ENCODE peak calls at places on chromosomes 3 and 15, in six cellular contexts. One of them, this sample, is unnamed.
A peak's percentile ranks its signal among the peaks of the same experiment; 100 is the strongest.

GRCh38 chr3:101862453-101863165 is 13.3 kb downstream of the NFKBIZ start:
- DNase-seq in MM.1S: no peak
- DNase-seq in HCT116: no peak
- DNase-seq in OCI-LY7: no peak
- DNase-seq in neural progenitor cell: no peak
- DNase-seq in PC-3: peak; percentile 30
- DNase-seq in this sample: no peak

GRCh38 chr3:184946922-184947321 is 135.0 kb downstream of the VPS8 start:
- DNase-seq in MM.1S: peak; percentile 47
- DNase-seq in HCT116: no peak
- DNase-seq in PC-3: no peak
- DNase-seq in OCI-LY7: no peak
- DNase-seq in neural progenitor cell: no peak
- DNase-seq in this sample: no peak

GRCh38 chr3:37793889-37794591 is 67.6 kb upstream of the CTDSPL start:
- DNase-seq in PC-3: no peak
- DNase-seq in MM.1S: no peak
- DNase-seq in neural progenitor cell: peak; percentile 5
- DNase-seq in OCI-LY7: no peak
- DNase-seq in HCT116: no peak
- DNase-seq in this sample: no peak

GRCh38 chr3:127478922-127479321 is 111.6 kb downstream of the TPRA1 start:
- DNase-seq in HCT116: no peak
- DNase-seq in neural progenitor cell: no peak
- DNase-seq in OCI-LY7: no peak
- DNase-seq in MM.1S: no peak
- DNase-seq in PC-3: no peak
- DNase-seq in this sample: no peak

GRCh38 chr15:77510066-77511044 is 89.7 kb downstream of the HMG20A start:
- DNase-seq in OCI-LY7: no peak
- DNase-seq in HCT116: no peak
- DNase-seq in PC-3: no peak
- DNase-seq in neural progenitor cell: no peak
- DNase-seq in MM.1S: no peak
- DNase-seq in this sample: no peak

GRCh38 chr15:72086920-72087648 is 30.9 kb downstream of the MYO9A start:
- DNase-seq in OCI-LY7: no peak
- DNase-seq in PC-3: no peak
- DNase-seq in HCT116: no peak
- DNase-seq in neural progenitor cell: no peak
- DNase-seq in MM.1S: no peak
- DNase-seq in this sample: no peak

GRCh38 chr3:169264711-169265110 is 398.8 kb downstream of the MECOM start:
- DNase-seq in OCI-LY7: no peak
- DNase-seq in HCT116: no peak
- DNase-seq in PC-3: peak; percentile 50
- DNase-seq in MM.1S: no peak
- DNase-seq in neural progenitor cell: no peak
- DNase-seq in this sample: peak; percentile 51

GRCh38 chr15:70438776-70439175 is 324.6 kb downstream of the UACA start:
- DNase-seq in PC-3: no peak
- DNase-seq in MM.1S: no peak
- DNase-seq in HCT116: no peak
- DNase-seq in OCI-LY7: no peak
- DNase-seq in neural progenitor cell: peak; percentile 33
- DNase-seq in this sample: no peak

GRCh38 chr3:151345854-151346253 is 16.5 kb upstream of the P2RY13 start:
- DNase-seq in OCI-LY7: no peak
- DNase-seq in MM.1S: no peak
- DNase-seq in neural progenitor cell: no peak
- DNase-seq in PC-3: peak; percentile 10
- DNase-seq in HCT116: no peak
- DNase-seq in this sample: peak; percentile 4

GRCh38 chr15:42133892-42134502 is 22.4 kb downstream of the PLA2G4F start:
- DNase-seq in neural progenitor cell: peak; percentile 68
- DNase-seq in MM.1S: peak; percentile 48
- DNase-seq in PC-3: peak; percentile 79
- DNase-seq in OCI-LY7: peak; percentile 66
- DNase-seq in HCT116: peak; percentile 34
- DNase-seq in this sample: peak; percentile 42

GRCh38 chr3:30248423-30248822 is 358.0 kb upstream of the TGFBR2 start:
- DNase-seq in neural progenitor cell: no peak
- DNase-seq in MM.1S: peak; percentile 45
- DNase-seq in PC-3: no peak
- DNase-seq in HCT116: no peak
- DNase-seq in OCI-LY7: no peak
- DNase-seq in this sample: no peak

GRCh38 chr15:69045810-69046209 is 31.3 kb downstream of the NOX5 start:
- DNase-seq in PC-3: peak; percentile 39
- DNase-seq in neural progenitor cell: peak; percentile 60
- DNase-seq in OCI-LY7: no peak
- DNase-seq in MM.1S: no peak
- DNase-seq in HCT116: no peak
- DNase-seq in this sample: peak; percentile 44

GRCh38 chr15:78667578-78668236 is 26.7 kb upstream of the CHRNB4 start:
- DNase-seq in OCI-LY7: no peak
- DNase-seq in MM.1S: no peak
- DNase-seq in neural progenitor cell: no peak
- DNase-seq in PC-3: no peak
- DNase-seq in HCT116: no peak
- DNase-seq in this sample: no peak

GRCh38 chr3:76367281-76367680 is 581.9 kb upstream of the ZNF717 start:
- DNase-seq in PC-3: no peak
- DNase-seq in OCI-LY7: no peak
- DNase-seq in MM.1S: no peak
- DNase-seq in neural progenitor cell: no peak
- DNase-seq in HCT116: no peak
- DNase-seq in this sample: no peak

GRCh38 chr3:167876603-167877325 is 141.2 kb downstream of the SERPINI1 start:
- DNase-seq in PC-3: peak; percentile 77
- DNase-seq in OCI-LY7: no peak
- DNase-seq in neural progenitor cell: no peak
- DNase-seq in HCT116: peak; percentile 15
- DNase-seq in MM.1S: no peak
- DNase-seq in this sample: peak; percentile 15

GRCh38 chr3:157436583-157437300 is at the start of gene PTX3:
- DNase-seq in HCT116: no peak
- DNase-seq in neural progenitor cell: peak; percentile 51
- DNase-seq in OCI-LY7: no peak
- DNase-seq in MM.1S: no peak
- DNase-seq in PC-3: peak; percentile 90
- DNase-seq in this sample: peak; percentile 56

GRCh38 chr15:55770261-55770660 is 27.3 kb upstream of the PRTG start:
- DNase-seq in PC-3: no peak
- DNase-seq in HCT116: no peak
- DNase-seq in neural progenitor cell: no peak
- DNase-seq in MM.1S: no peak
- DNase-seq in OCI-LY7: no peak
- DNase-seq in this sample: peak; percentile 42

GRCh38 chr15:67188551-67189218 is 65.8 kb downstream of the AAGAB start:
- DNase-seq in OCI-LY7: no peak
- DNase-seq in MM.1S: no peak
- DNase-seq in neural progenitor cell: no peak
- DNase-seq in PC-3: no peak
- DNase-seq in HCT116: no peak
- DNase-seq in this sample: peak; percentile 66

GRCh38 chr15:68612979-68613740 is 34.4 kb downstream of the CORO2B start:
- DNase-seq in HCT116: no peak
- DNase-seq in OCI-LY7: peak; percentile 39
- DNase-seq in PC-3: no peak
- DNase-seq in MM.1S: no peak
- DNase-seq in neural progenitor cell: peak; percentile 32
- DNase-seq in this sample: no peak

GRCh38 chr15:84638103-84638502 is 16.0 kb downstream of the WDR73 start:
- DNase-seq in MM.1S: peak; percentile 45
- DNase-seq in neural progenitor cell: no peak
- DNase-seq in OCI-LY7: peak; percentile 52
- DNase-seq in PC-3: peak; percentile 53
- DNase-seq in HCT116: no peak
- DNase-seq in this sample: peak; percentile 39

GRCh38 chr15:68672781-68673205 is 94.0 kb downstream of the CORO2B start:
- DNase-seq in OCI-LY7: peak; percentile 70
- DNase-seq in MM.1S: no peak
- DNase-seq in PC-3: peak; percentile 7
- DNase-seq in HCT116: no peak
- DNase-seq in neural progenitor cell: peak; percentile 68
- DNase-seq in this sample: no peak

GRCh38 chr15:67253103-67253502 is 1.4 kb downstream of the AAGAB start:
- DNase-seq in MM.1S: no peak
- DNase-seq in PC-3: peak; percentile 24
- DNase-seq in OCI-LY7: no peak
- DNase-seq in neural progenitor cell: no peak
- DNase-seq in HCT116: no peak
- DNase-seq in this sample: no peak

GRCh38 chr3:24365168-24365567 is 129.5 kb downstream of the THRB start:
- DNase-seq in neural progenitor cell: no peak
- DNase-seq in HCT116: peak; percentile 31
- DNase-seq in OCI-LY7: no peak
- DNase-seq in PC-3: peak; percentile 98
- DNase-seq in MM.1S: no peak
- DNase-seq in this sample: peak; percentile 73

GRCh38 chr15:46636220-46636619 is 1001.4 kb downstream of the SQOR start:
- DNase-seq in MM.1S: no peak
- DNase-seq in OCI-LY7: no peak
- DNase-seq in HCT116: no peak
- DNase-seq in neural progenitor cell: peak; percentile 26
- DNase-seq in PC-3: peak; percentile 1
- DNase-seq in this sample: peak; percentile 13

GRCh38 chr15:54772663-54773062 is 424.1 kb downstream of the RSL24D1 start:
- DNase-seq in neural progenitor cell: no peak
- DNase-seq in PC-3: no peak
- DNase-seq in MM.1S: no peak
- DNase-seq in OCI-LY7: no peak
- DNase-seq in HCT116: no peak
- DNase-seq in this sample: no peak

GRCh38 chr3:185792955-185793354 is 31.9 kb downstream of the IGF2BP2 start:
- DNase-seq in OCI-LY7: no peak
- DNase-seq in neural progenitor cell: no peak
- DNase-seq in HCT116: no peak
- DNase-seq in PC-3: no peak
- DNase-seq in MM.1S: no peak
- DNase-seq in this sample: no peak

GRCh38 chr3:172256101-172256687 is 192.1 kb downstream of the GHSR start:
- DNase-seq in HCT116: no peak
- DNase-seq in OCI-LY7: no peak
- DNase-seq in neural progenitor cell: no peak
- DNase-seq in PC-3: no peak
- DNase-seq in MM.1S: no peak
- DNase-seq in this sample: peak; percentile 10

GRCh38 chr3:72345237-72345878 is 502.9 kb downstream of the SHQ1 start:
- DNase-seq in PC-3: peak; percentile 22
- DNase-seq in neural progenitor cell: no peak
- DNase-seq in MM.1S: no peak
- DNase-seq in OCI-LY7: no peak
- DNase-seq in HCT116: no peak
- DNase-seq in this sample: no peak

GRCh38 chr3:17765819-17766472 is 23.5 kb upstream of the TBC1D5 start:
- DNase-seq in OCI-LY7: peak; percentile 44
- DNase-seq in MM.1S: no peak
- DNase-seq in HCT116: no peak
- DNase-seq in PC-3: no peak
- DNase-seq in neural progenitor cell: no peak
- DNase-seq in this sample: no peak

GRCh38 chr3:101617478-101617877 is 43.5 kb downstream of the PCNP start:
- DNase-seq in MM.1S: no peak
- DNase-seq in OCI-LY7: no peak
- DNase-seq in neural progenitor cell: no peak
- DNase-seq in PC-3: no peak
- DNase-seq in HCT116: no peak
- DNase-seq in this sample: no peak

GRCh38 chr3:160618878-160619277 is 53.5 kb upstream of the KPNA4 start:
- DNase-seq in OCI-LY7: no peak
- DNase-seq in PC-3: peak; percentile 57
- DNase-seq in MM.1S: no peak
- DNase-seq in HCT116: no peak
- DNase-seq in neural progenitor cell: no peak
- DNase-seq in this sample: no peak

GRCh38 chr3:35954365-35954764 is 315.0 kb downstream of the ARPP21 start:
- DNase-seq in PC-3: no peak
- DNase-seq in OCI-LY7: no peak
- DNase-seq in HCT116: no peak
- DNase-seq in MM.1S: no peak
- DNase-seq in neural progenitor cell: no peak
- DNase-seq in this sample: no peak

GRCh38 chr3:14793126-14793857 is 25.5 kb upstream of the FGD5 start:
- DNase-seq in PC-3: no peak
- DNase-seq in neural progenitor cell: no peak
- DNase-seq in OCI-LY7: no peak
- DNase-seq in MM.1S: no peak
- DNase-seq in HCT116: no peak
- DNase-seq in this sample: no peak

GRCh38 chr3:38992117-38992779 is 59.5 kb downstream of the SCN11A start:
- DNase-seq in HCT116: no peak
- DNase-seq in MM.1S: no peak
- DNase-seq in PC-3: peak; percentile 85
- DNase-seq in OCI-LY7: no peak
- DNase-seq in neural progenitor cell: no peak
- DNase-seq in this sample: no peak

GRCh38 chr3:16504692-16505091 is 8.8 kb downstream of the RFTN1 start:
- DNase-seq in neural progenitor cell: no peak
- DNase-seq in HCT116: no peak
- DNase-seq in MM.1S: no peak
- DNase-seq in OCI-LY7: no peak
- DNase-seq in PC-3: no peak
- DNase-seq in this sample: no peak

GRCh38 chr3:53131136-53131495 is 881 bp upstream of the RFT1 start:
- DNase-seq in neural progenitor cell: no peak
- DNase-seq in OCI-LY7: no peak
- DNase-seq in HCT116: no peak
- DNase-seq in MM.1S: no peak
- DNase-seq in PC-3: no peak
- DNase-seq in this sample: no peak
- TF ChIP-seq CTCF in neural progenitor cell: no peak
- TF ChIP-seq CTCF in OCI-LY7: no peak
- TF ChIP-seq CTCF in HCT116: no peak
- TF ChIP-seq CTCF in MM.1S: no peak
- TF ChIP-seq CTCF in PC-3: no peak
- TF ChIP-seq CTCF in this sample: no peak

GRCh38 chr15:36886135-36887011 is 214.0 kb downstream of the MEIS2 start:
- DNase-seq in MM.1S: no peak
- DNase-seq in OCI-LY7: no peak
- DNase-seq in HCT116: no peak
- DNase-seq in PC-3: no peak
- DNase-seq in neural progenitor cell: peak; percentile 27
- DNase-seq in this sample: no peak
- TF ChIP-seq EZH2phosphoT487 in MM.1S: no peak
- TF ChIP-seq EZH2phosphoT487 in OCI-LY7: no peak
- TF ChIP-seq EZH2phosphoT487 in HCT116: no peak
- TF ChIP-seq EZH2phosphoT487 in PC-3: no peak
- TF ChIP-seq EZH2phosphoT487 in neural progenitor cell: peak; percentile 28
- TF ChIP-seq EZH2phosphoT487 in this sample: no peak

GRCh38 chr3:44722103-44722401 is 7.4 kb upstream of the ZNF501 start:
- DNase-seq in neural progenitor cell: no peak
- DNase-seq in HCT116: no peak
- DNase-seq in MM.1S: no peak
- DNase-seq in PC-3: no peak
- DNase-seq in OCI-LY7: no peak
- DNase-seq in this sample: no peak
- H3K9me3 ChIP-seq in neural progenitor cell: peaks cover 36% of the 10 kb centered on the region
- H3K9me3 ChIP-seq in HCT116: peaks cover 53% of the 10 kb centered on the region
- H3K9me3 ChIP-seq in MM.1S: no peaks in the 10 kb centered on the region
- H3K9me3 ChIP-seq in PC-3: peaks cover 74% of the 10 kb centered on the region
- H3K9me3 ChIP-seq in OCI-LY7: peaks cover 50% of the 10 kb centered on the region
- H3K9me3 ChIP-seq in this sample: peaks cover 44% of the 10 kb centered on the region

GRCh38 chr3:59981377-59981776 is 931.6 kb upstream of the CFAP20DC start:
- DNase-seq in OCI-LY7: no peak
- DNase-seq in HCT116: no peak
- DNase-seq in PC-3: no peak
- DNase-seq in MM.1S: no peak
- DNase-seq in neural progenitor cell: no peak
- DNase-seq in this sample: no peak
- TF ChIP-seq CTCF in OCI-LY7: no peak
- TF ChIP-seq CTCF in HCT116: no peak
- TF ChIP-seq CTCF in PC-3: no peak
- TF ChIP-seq CTCF in MM.1S: no peak
- TF ChIP-seq CTCF in neural progenitor cell: no peak
- TF ChIP-seq CTCF in this sample: no peak

This sample was measured in hepatocyte.